ENCODE peak calls at places on chromosomes 4 and X, in four cellular contexts. M, K, D and I are unnamed samples.

GRCh38 chrX:72258174-72258573 is 18.9 kb downstream of the RPS4X start:
- DNase-seq in M (peak; percentile 29), K (no peak), D (peak; percentile 25), I (peak; percentile 64)

GRCh38 chr4:74054483-74055032 is 16.1 kb upstream of the CXCL3 start:
- DNase-seq in M (no peak), K (no peak), D (no peak), I (no peak)

GRCh38 chr4:1571986-1572385 is 112.1 kb downstream of the FAM53A start:
- DNase-seq in M (no peak), K (no peak), D (no peak), I (no peak)

GRCh38 chr4:74473155-74473811 is 28.3 kb downstream of the AREG start:
- DNase-seq in M (peak; percentile 10), K (no peak), D (no peak), I (peak; percentile 62)

GRCh38 chr4:8761167-8761823 is 110.3 kb downstream of the HMX1 start:
- DNase-seq in M (no peak), K (peak; percentile 9), D (no peak), I (no peak)

GRCh38 chr4:152807294-152807829 is 27.6 kb downstream of the ARFIP1 start:
- DNase-seq in M (no peak), K (no peak), D (no peak), I (no peak)

GRCh38 chrX:43108828-43109227 is 330.9 kb upstream of the PPP1R2C start:
- DNase-seq in M (no peak), K (no peak), D (no peak), I (no peak)

GRCh38 chrX:37509349-37509748 is 62.1 kb upstream of the LANCL3 start:
- DNase-seq in M (no peak), K (no peak), D (no peak), I (no peak)

GRCh38 chr4:48570646-48571220 is 80.7 kb downstream of the ZAR1 start:
- DNase-seq in M (no peak), K (no peak), D (no peak), I (no peak)

GRCh38 chr4:38674206-38675144 is 10.5 kb downstream of the KLF3 start:
- DNase-seq in M (no peak), K (no peak), D (no peak), I (peak; percentile 31)

GRCh38 chrX:22097295-22097694 is 65.2 kb downstream of the PHEX start:
- DNase-seq in M (no peak), K (no peak), D (no peak), I (no peak)

GRCh38 chr4:4427478-4427870 is 40.6 kb downstream of the NSG1 start:
- DNase-seq in M (no peak), K (no peak), D (no peak), I (no peak)

GRCh38 chrX:31449064-31449463 is 377.2 kb upstream of the FTHL17 start:
- DNase-seq in M (no peak), K (no peak), D (no peak), I (no peak)

GRCh38 chrX:109839694-109840358 is 106.8 kb upstream of the ACSL4 start:
- DNase-seq in M (peak; percentile 15), K (peak; percentile 31), D (peak; percentile 57), I (no peak)

DNA sequence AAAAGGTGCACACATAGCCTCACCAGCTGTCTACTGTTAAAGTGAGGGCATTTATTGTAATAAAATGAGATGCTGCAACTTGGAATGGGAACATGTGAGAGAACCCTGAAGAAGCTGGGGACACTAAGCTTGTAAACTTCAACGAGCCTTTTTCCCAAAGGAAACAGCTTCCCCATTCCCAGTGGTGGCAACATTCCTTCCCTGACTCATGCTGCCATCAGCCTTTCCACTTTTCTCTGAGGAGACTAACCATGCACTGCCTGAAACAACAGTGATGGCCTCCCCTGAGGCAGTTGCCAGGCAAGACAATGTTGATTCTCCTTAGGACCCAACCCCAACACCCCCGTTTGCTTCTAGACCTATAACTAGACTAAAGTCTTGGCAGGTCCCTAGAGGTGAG is 928.3 kb downstream of the GLUD2 start:
- DNase-seq in M (no peak), K (no peak), D (no peak), I (no peak)
- TF ChIP-seq HMGXB4 in M (no peak), K (no peak), D (no peak), I (no peak)

GRCh38 chr4:20813698-20814097 is 113.4 kb downstream of the PACRGL start:
- DNase-seq in M (no peak), K (no peak), D (no peak), I (no peak)

DNA sequence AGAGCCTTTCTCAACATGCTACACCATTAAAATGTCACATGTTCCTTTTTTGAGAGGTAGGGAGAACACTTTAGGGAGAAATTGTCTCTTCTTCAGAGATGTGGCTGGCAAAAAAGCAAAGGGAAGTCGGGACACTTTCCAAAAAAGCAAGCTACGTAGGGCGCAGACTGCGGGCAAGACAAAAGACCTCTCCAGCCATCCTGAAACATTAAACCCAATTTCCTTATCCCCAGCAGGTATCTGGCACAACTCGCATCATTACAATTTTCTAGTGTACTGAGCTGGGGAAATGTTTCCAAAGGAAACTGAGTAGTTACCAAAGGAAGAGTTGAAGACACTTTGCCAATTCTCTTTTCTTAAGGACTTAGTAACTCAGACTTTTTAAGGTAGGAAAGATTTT is 116.0 kb downstream of the PACRGL start:
- DNase-seq in M (no peak), K (no peak), D (no peak), I (no peak)
- TF ChIP-seq HMGXB4 in M (no peak), K (no peak), D (no peak), I (no peak)

GRCh38 chr4:119626943-119627266 is 1.7 kb downstream of the PDE5A start:
- DNase-seq in M (no peak), K (no peak), D (no peak), I (no peak)
- TF ChIP-seq HMGXB4 in M (no peak), K (no peak), D (no peak), I (no peak)

DNA sequence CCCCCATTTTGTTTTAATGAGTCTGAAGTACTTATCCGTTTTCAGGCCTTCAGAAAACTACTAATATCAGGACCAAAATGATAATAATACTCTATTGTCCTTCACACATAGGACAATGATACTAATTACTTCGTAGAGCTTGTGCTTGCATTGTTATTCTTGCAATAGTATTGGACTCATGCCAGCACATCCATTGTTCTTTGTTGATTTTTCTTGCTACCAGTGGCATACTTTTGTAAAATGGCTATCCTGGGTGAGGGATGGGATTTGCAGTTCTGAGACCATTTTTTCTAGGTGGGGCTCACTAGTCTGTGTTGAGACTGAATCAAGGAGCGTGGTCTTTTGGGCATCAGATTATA is 195.3 kb downstream of the MAML3 start:
- DNase-seq in M (no peak), K (no peak), D (no peak), I (no peak)
- TF ChIP-seq HMGXB4 in M (no peak), K (no peak), D (no peak), I (no peak)

GRCh38 chr4:71938776-71939175 is 93.0 kb upstream of the NPFFR2 start:
- DNase-seq in M (no peak), K (no peak), D (no peak), I (no peak)
- TF ChIP-seq HMGXB4 in M (no peak), K (no peak), D (no peak), I (no peak)